ENCODE peak calls at places on chromosomes 16 and 17, in seven cellular contexts. S is testis; E is stimulated activated CD8-positive, alpha-beta memory T cell treated with anti-CD3 and anti-CD28 coated beads, Interleukin-4, amount 100 ng/mL, for 24 hours; W is BE2C; U is GM23248; I is HCT116; Y is NCI-H1694. H is an unnamed sample.

GRCh38 chr16:11437069-11437468 is 91.8 kb downstream of the RMI2 start:
- DNase-seq in S (no peak), E (no peak), W (no peak), U (no peak), I (no peak), Y (no peak), H (no peak)

GRCh38 chr16:76607317-76607716 is 330.1 kb downstream of the CNTNAP4 start:
- DNase-seq in S (no peak), E (no peak), W (no peak), U (no peak), I (no peak), Y (no peak), H (no peak)

GRCh38 chr16:66223176-66223780 is 143.2 kb upstream of the CDH5 start:
- DNase-seq in S (no peak), E (no peak), W (peak), U (peak), I (no peak), Y (no peak), H (no peak)

GRCh38 chr16:14219983-14220382 is 148.9 kb downstream of the MRTFB start:
- DNase-seq in S (no peak), E (no peak), W (no peak), U (no peak), I (no peak), Y (no peak), H (no peak)

GRCh38 chr17:49514374-49514738 is 19.3 kb downstream of the NGFR start:
- DNase-seq in S (no peak), E (no peak), W (peak), U (peak), I (no peak), Y (no peak), H (peak)

GRCh38 chr17:33973491-33973890 is 281.6 kb upstream of the CCL2 start:
- DNase-seq in S (no peak), E (no peak), W (no peak), U (no peak), I (no peak), Y (no peak), H (no peak)

GRCh38 chr16:2535644-2536021 is 2.2 kb upstream of the PDPK1 start:
- DNase-seq in S (peak), E (no peak), W (no peak), U (peak), I (no peak), Y (no peak), H (peak)

GRCh38 chr16:1923299-1924034 is 5.3 kb upstream of the HS3ST6 start:
- DNase-seq in S (no peak), E (no peak), W (peak), U (peak), I (peak), Y (no peak), H (no peak)

GRCh38 chr16:20941635-20941926 is 41.0 kb downstream of the LYRM1 start:
- DNase-seq in S (no peak), E (no peak), W (no peak), U (no peak), I (no peak), Y (no peak), H (no peak)

GRCh38 chr17:66255527-66255971 is 26.3 kb upstream of the APOH start:
- DNase-seq in S (no peak), E (no peak), W (no peak), U (no peak), I (no peak), Y (no peak), H (no peak)

GRCh38 chr16:10609410-10609774 is 29.0 kb upstream of the EMP2 start:
- DNase-seq in S (no peak), E (no peak), W (no peak), U (peak), I (no peak), Y (no peak), H (no peak)

GRCh38 chr17:57243171-57243622 is 13.1 kb upstream of the MSI2 start:
- DNase-seq in S (peak), E (peak), W (peak), U (peak), I (peak), Y (peak), H (no peak)